ENCODE peak calls at places on chromosomes 6 and 20, in nine cellular contexts. L, O, I, X, Z, T, P, A and U are unnamed samples.

GRCh38 chr6:113971786-113972185 is 838 bp upstream of the HDAC2 start:
- DNase-seq in T (no peak), P (no peak), L (peak; percentile 26), I (peak; percentile 56), X (no peak), Z (peak; percentile 18), A (no peak), O (no peak), U (peak; percentile 17)

GRCh38 chr6:138970856-138971425 is 17.1 kb downstream of the REPS1 start:
- DNase-seq in I (peak; percentile 31), A (no peak), X (no peak), T (no peak), O (peak; percentile 45), L (peak; percentile 87), P (no peak), Z (peak; percentile 99), U (peak; percentile 88)

GRCh38 chr6:40274058-40274457 is 313.1 kb downstream of the LRFN2 start:
- DNase-seq in I (no peak), X (no peak), T (no peak), A (no peak), L (no peak), O (no peak), P (no peak), Z (no peak), U (no peak)

GRCh38 chr6:16482702-16483314 is 244.4 kb downstream of the GMPR start:
- DNase-seq in A (no peak), T (no peak), X (no peak), O (no peak), Z (no peak), L (no peak), P (no peak), I (no peak), U (no peak)

GRCh38 chr6:137353346-137353745 is 134.2 kb upstream of the IFNGR1 start:
- DNase-seq in Z (no peak), T (no peak), X (peak; percentile 31), P (no peak), O (no peak), A (no peak), L (no peak), I (no peak), U (no peak)

GRCh38 chr6:13406781-13407180 is 78.4 kb upstream of the TBC1D7 start:
- DNase-seq in P (no peak), X (no peak), A (no peak), T (peak; percentile 60), I (peak; percentile 82), Z (no peak), O (peak; percentile 84), L (no peak), U (no peak)

GRCh38 chr6:167760979-167761793 is 65.5 kb upstream of the AFDN start:
- DNase-seq in A (no peak), Z (peak; percentile 75), O (no peak), L (peak; percentile 75), P (peak; percentile 48), T (peak; percentile 53), X (no peak), I (no peak), U (peak; percentile 30)

GRCh38 chr6:20943036-20943627 is 408.9 kb downstream of the CDKAL1 start:
- DNase-seq in T (no peak), L (no peak), A (no peak), P (no peak), O (no peak), I (peak; percentile 4), Z (no peak), X (no peak), U (no peak)

GRCh38 chr6:92945799-92946198 is 473.6 kb downstream of the EPHA7 start:
- DNase-seq in T (no peak), I (no peak), A (no peak), P (no peak), O (no peak), X (no peak), Z (no peak), L (peak; percentile 89), U (peak; percentile 60)

GRCh38 chr6:133062077-133062476 is 179.1 kb upstream of the EYA4 start:
- DNase-seq in P (no peak), O (no peak), A (no peak), X (no peak), Z (peak; percentile 99), I (no peak), T (peak; percentile 47), L (peak; percentile 100), U (peak; percentile 88)

GRCh38 chr6:111478749-111479148 is 4.3 kb downstream of the REV3L start:
- DNase-seq in X (peak; percentile 33), A (no peak), T (no peak), O (no peak), Z (peak; percentile 73), P (no peak), I (peak; percentile 80), L (peak; percentile 77), U (peak; percentile 79)

GRCh38 chr6:90160013-90160412 is 136.6 kb downstream of the BACH2 start:
- DNase-seq in L (no peak), A (no peak), O (peak; percentile 38), Z (no peak), X (no peak), P (no peak), T (no peak), I (no peak), U (no peak)

GRCh38 chr6:146269482-146269881 is 240.6 kb downstream of the GRM1 start:
- DNase-seq in A (no peak), L (no peak), Z (no peak), O (no peak), X (no peak), P (no peak), I (no peak), T (no peak), U (no peak)

GRCh38 chr6:152295920-152296319 is 341.2 kb downstream of the SYNE1 start:
- DNase-seq in I (no peak), T (no peak), A (no peak), P (no peak), O (no peak), L (no peak), X (no peak), Z (peak; percentile 6), U (no peak)

GRCh38 chr6:148203970-148204369 is 138.7 kb upstream of the SASH1 start:
- DNase-seq in Z (peak; percentile 72), I (peak; percentile 95), X (peak; percentile 58), T (peak; percentile 21), L (peak; percentile 67), P (no peak), A (peak; percentile 20), O (no peak), U (peak; percentile 74)

GRCh38 chr20:34825530-34826362 is at the start of gene NCOA6:
- DNase-seq in L (peak; percentile 82), O (peak; percentile 84), T (peak; percentile 92), I (peak; percentile 88), P (peak; percentile 91), A (peak; percentile 86), Z (peak; percentile 74), X (peak; percentile 85), U (peak; percentile 73)

GRCh38 chr20:22411568-22412450 is 172.6 kb downstream of the FOXA2 start:
- DNase-seq in P (peak; percentile 24), Z (peak; percentile 91), O (no peak), T (no peak), X (no peak), A (no peak), L (peak; percentile 73), I (peak; percentile 34), U (peak; percentile 44)

DNA sequence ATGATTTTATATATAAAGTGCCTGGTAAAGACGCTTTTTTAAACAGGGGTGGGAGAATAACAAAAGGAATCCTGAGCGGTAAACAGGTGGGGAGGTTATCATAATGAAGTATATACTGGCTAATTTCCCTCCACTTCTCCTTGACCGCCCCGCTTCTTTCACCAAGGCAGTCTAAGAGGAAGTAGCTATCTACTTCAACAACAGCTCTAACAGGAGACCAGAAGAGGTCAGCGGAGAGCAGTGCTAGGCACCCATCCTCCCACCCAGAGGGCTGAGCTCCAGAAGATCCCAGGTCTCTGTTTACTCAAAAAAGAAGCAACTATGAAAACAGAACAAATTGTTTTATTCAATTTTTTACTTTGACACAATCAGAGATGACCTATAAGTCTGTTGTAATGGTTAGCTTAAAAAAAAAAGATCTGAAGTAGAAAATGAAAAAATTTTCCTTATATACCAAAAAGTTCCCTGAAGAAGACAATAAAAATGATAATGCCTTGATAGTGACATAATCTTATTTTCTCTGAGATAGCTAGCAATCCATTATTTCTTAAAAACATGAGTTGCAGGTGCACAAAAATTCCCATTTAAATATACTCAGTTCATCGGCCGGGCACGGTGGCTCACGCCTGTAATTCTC is 141.1 kb downstream of the PDSS2 start:
- DNase-seq in A (peak; percentile 35), T (peak; percentile 58), Z (peak; percentile 72), L (peak; percentile 71), O (peak; percentile 38), X (peak; percentile 9), I (peak; percentile 84), P (peak; percentile 27), U (peak; percentile 49)
- TF ChIP-seq CTCF in A (no peak), T (peak; percentile 60), Z (peak; percentile 91), L (peak; percentile 74), O (peak; percentile 69), X (peak; percentile 82), I (peak; percentile 94), P (peak; percentile 74), U (peak; percentile 86)

GRCh38 chr6:150765457-150765764 is 100.1 kb upstream of the MTHFD1L start:
- DNase-seq in L (no peak), X (peak; percentile 57), I (no peak), Z (no peak), A (no peak), T (no peak), P (no peak), O (no peak), U (no peak)
- H3K4me3 ChIP-seq in L (no peak overlapping the region), X (no peak overlapping the region), I (no peak overlapping the region), Z (no peak overlapping the region), A (no peak overlapping the region), T (no peak overlapping the region), P (no peak overlapping the region), O (no peak overlapping the region), U (no peak overlapping the region)

GRCh38 chr6:116842374-116842947 is 13.6 kb upstream of the GPRC6A start:
- DNase-seq in A (no peak), X (no peak), O (no peak), T (no peak), Z (no peak), P (no peak), I (no peak), L (peak; percentile 7), U (no peak)

DNA sequence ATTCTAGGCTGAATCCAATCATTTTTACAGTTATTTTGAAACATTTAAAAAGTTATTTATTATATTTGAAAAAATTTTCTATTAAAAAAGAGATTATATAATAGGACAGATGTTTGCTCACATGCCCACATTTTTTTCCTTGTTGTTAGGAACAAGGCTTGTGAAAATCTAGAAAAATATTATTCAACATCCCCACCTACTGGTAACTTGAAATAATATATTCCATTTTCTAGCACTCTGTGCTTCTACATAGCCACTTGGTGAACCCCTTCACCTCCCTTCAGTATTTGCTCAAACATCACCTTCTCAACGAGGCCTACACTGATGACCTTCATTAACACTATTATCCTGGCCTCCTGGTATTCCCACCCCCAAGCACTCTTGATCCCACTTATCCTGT is 18.4 kb upstream of the GPRC6A start:
- DNase-seq in O (no peak), Z (peak; percentile 52), L (peak; percentile 68), T (no peak), P (no peak), A (no peak), I (peak; percentile 55), X (peak; percentile 16), U (peak; percentile 56)
- TF ChIP-seq CTCF in O (peak; percentile 60), Z (peak; percentile 23), L (no peak), T (peak; percentile 22), P (peak; percentile 28), A (no peak), I (no peak), X (peak; percentile 23), U (peak; percentile 21)

DNA sequence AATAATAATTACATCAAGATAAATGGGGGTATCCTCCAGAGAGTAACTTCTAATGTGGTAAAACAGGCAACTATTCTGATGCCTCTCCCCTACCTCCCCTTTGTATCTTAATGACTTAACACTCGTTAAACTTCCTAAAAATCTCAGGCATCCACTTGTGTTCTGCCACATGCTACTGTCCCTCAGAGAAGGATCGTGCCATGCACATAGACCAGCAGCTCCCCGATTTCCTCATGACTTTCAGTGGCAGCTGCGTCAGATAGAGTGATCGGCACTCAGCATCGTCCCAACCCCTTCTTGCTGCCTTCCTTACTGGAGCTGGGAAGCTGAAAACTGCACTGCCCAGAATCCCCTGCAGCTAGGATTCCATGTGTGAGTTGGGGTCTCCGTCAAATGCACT is 32.1 kb downstream of the RIPOR2 start:
- DNase-seq in Z (no peak), O (no peak), L (no peak), T (no peak), I (no peak), A (no peak), P (no peak), X (no peak), U (no peak)
- H3K4me3 ChIP-seq in Z (no peak overlapping the region), O (no peak overlapping the region), L (no peak overlapping the region), T (no peak overlapping the region), I (no peak overlapping the region), A (no peak overlapping the region), P (no peak overlapping the region), X (no peak overlapping the region), U (no peak overlapping the region)